ENCODE peak calls at places on chromosomes 5 and 9, in four cellular contexts. One of them, this sample, is unnamed.
A peak's percentile ranks its signal among the peaks of the same experiment; 100 is the strongest.

GRCh38 chr5:135033026-135033861 is 784 bp downstream of the PITX1 start:
- DNase-seq in uterus: no peak
- DNase-seq in heart right ventricle: no peak
- DNase-seq in fibroblast of lung: peak; percentile 35
- DNase-seq in this sample: peak; percentile 24

GRCh38 chr5:76414788-76415187 is 11.7 kb downstream of the IQGAP2 start:
- DNase-seq in uterus: no peak
- DNase-seq in heart right ventricle: no peak
- DNase-seq in fibroblast of lung: no peak
- DNase-seq in this sample: no peak

GRCh38 chr9:5510360-5510931 is at the start of gene PDCD1LG2:
- DNase-seq in uterus: no peak
- DNase-seq in heart right ventricle: no peak
- DNase-seq in fibroblast of lung: peak; percentile 81
- DNase-seq in this sample: peak; percentile 65

GRCh38 chr9:841371-842209 is at the start of gene DMRT1:
- DNase-seq in uterus: no peak
- DNase-seq in heart right ventricle: no peak
- DNase-seq in fibroblast of lung: no peak
- DNase-seq in this sample: no peak

GRCh38 chr5:150507283-150508020 is 479 bp upstream of the NDST1 start:
- DNase-seq in uterus: no peak
- DNase-seq in heart right ventricle: no peak
- DNase-seq in fibroblast of lung: no peak
- DNase-seq in this sample: no peak

GRCh38 chr5:14036514-14036913 is 92.0 kb upstream of the DNAH5 start:
- DNase-seq in uterus: no peak
- DNase-seq in heart right ventricle: no peak
- DNase-seq in fibroblast of lung: peak; percentile 28
- DNase-seq in this sample: peak; percentile 66

GRCh38 chr5:172293054-172293744 is 9.6 kb upstream of the UBTD2 start:
- DNase-seq in uterus: peak; percentile 48
- DNase-seq in heart right ventricle: peak; percentile 44
- DNase-seq in fibroblast of lung: peak; percentile 77
- DNase-seq in this sample: no peak

GRCh38 chr5:137218896-137219295 is 280.2 kb downstream of the SPOCK1 start:
- DNase-seq in uterus: no peak
- DNase-seq in heart right ventricle: no peak
- DNase-seq in fibroblast of lung: no peak
- DNase-seq in this sample: peak; percentile 13

GRCh38 chr5:139690385-139691274 is 42.5 kb downstream of the CXXC5 start:
- DNase-seq in uterus: peak; percentile 75
- DNase-seq in heart right ventricle: no peak
- DNase-seq in fibroblast of lung: peak; percentile 47
- DNase-seq in this sample: no peak

GRCh38 chr5:50574121-50574520 is 92.3 kb upstream of the PARP8 start:
- DNase-seq in uterus: no peak
- DNase-seq in heart right ventricle: no peak
- DNase-seq in fibroblast of lung: no peak
- DNase-seq in this sample: no peak

GRCh38 chr9:131854906-131855504 is 115.1 kb upstream of the RAPGEF1 start:
- DNase-seq in uterus: no peak
- DNase-seq in heart right ventricle: no peak
- DNase-seq in fibroblast of lung: peak; percentile 33
- DNase-seq in this sample: no peak

GRCh38 chr5:177500685-177501522 is 3.5 kb upstream of the PDLIM7 start:
- DNase-seq in uterus: peak; percentile 91
- DNase-seq in heart right ventricle: peak; percentile 95
- DNase-seq in fibroblast of lung: peak; percentile 85
- DNase-seq in this sample: no peak

GRCh38 chr9:91060520-91061343 is 259.1 kb downstream of the SYK start:
- DNase-seq in uterus: peak; percentile 69
- DNase-seq in heart right ventricle: no peak
- DNase-seq in fibroblast of lung: peak; percentile 100
- DNase-seq in this sample: peak; percentile 84

GRCh38 chr9:35566417-35566816 is 38.6 kb upstream of the TESK1 start:
- DNase-seq in uterus: no peak
- DNase-seq in heart right ventricle: no peak
- DNase-seq in fibroblast of lung: no peak
- DNase-seq in this sample: no peak

GRCh38 chr9:70040506-70040905 is 3.1 kb upstream of the MAMDC2 start:
- DNase-seq in uterus: no peak
- DNase-seq in heart right ventricle: no peak
- DNase-seq in fibroblast of lung: no peak
- DNase-seq in this sample: no peak

GRCh38 chr5:5592541-5592940 is 170.1 kb downstream of the ICE1 start:
- DNase-seq in uterus: no peak
- DNase-seq in heart right ventricle: no peak
- DNase-seq in fibroblast of lung: no peak
- DNase-seq in this sample: no peak

GRCh38 chr9:20506631-20507030 is 115.7 kb downstream of the MLLT3 start:
- DNase-seq in uterus: no peak
- DNase-seq in heart right ventricle: no peak
- DNase-seq in fibroblast of lung: peak; percentile 17
- DNase-seq in this sample: no peak

GRCh38 chr9:22307013-22307711 is 139.5 kb upstream of the DMRTA1 start:
- DNase-seq in uterus: no peak
- DNase-seq in heart right ventricle: no peak
- DNase-seq in fibroblast of lung: peak; percentile 62
- DNase-seq in this sample: peak; percentile 13

GRCh38 chr9:97704327-97704677 is 7.2 kb upstream of the XPA start:
- DNase-seq in uterus: no peak
- DNase-seq in heart right ventricle: no peak
- DNase-seq in fibroblast of lung: peak; percentile 8
- DNase-seq in this sample: no peak

GRCh38 chr9:111533099-111533785 is 8.3 kb downstream of the ZNF483 start:
- DNase-seq in uterus: no peak
- DNase-seq in heart right ventricle: no peak
- DNase-seq in fibroblast of lung: peak; percentile 6
- DNase-seq in this sample: no peak

GRCh38 chr9:2181794-2182193 is 166.6 kb downstream of the SMARCA2 start:
- DNase-seq in uterus: no peak
- DNase-seq in heart right ventricle: no peak
- DNase-seq in fibroblast of lung: peak; percentile 34
- DNase-seq in this sample: peak; percentile 4

GRCh38 chr9:113590991-113591898 is 127.7 kb downstream of the RGS3 start:
- DNase-seq in uterus: peak; percentile 88
- DNase-seq in heart right ventricle: peak; percentile 85
- DNase-seq in fibroblast of lung: peak; percentile 71
- DNase-seq in this sample: no peak

GRCh38 chr5:139271201-139272027 is 22.1 kb upstream of the MATR3 start:
- DNase-seq in uterus: no peak
- DNase-seq in heart right ventricle: no peak
- DNase-seq in fibroblast of lung: peak; percentile 92
- DNase-seq in this sample: peak; percentile 83

GRCh38 chr5:104967806-104968205 is 1405.2 kb upstream of the NUDT12 start:
- DNase-seq in uterus: no peak
- DNase-seq in heart right ventricle: no peak
- DNase-seq in fibroblast of lung: no peak
- DNase-seq in this sample: no peak

GRCh38 chr9:69243116-69243515 is 69.0 kb downstream of the TJP2 start:
- DNase-seq in uterus: no peak
- DNase-seq in heart right ventricle: no peak
- DNase-seq in fibroblast of lung: no peak
- DNase-seq in this sample: no peak

GRCh38 chr9:32742296-32742695 is 41.0 kb upstream of the TMEM215 start:
- DNase-seq in uterus: no peak
- DNase-seq in heart right ventricle: no peak
- DNase-seq in fibroblast of lung: no peak
- DNase-seq in this sample: peak; percentile 81

GRCh38 chr5:135944967-135945560 is 9.7 kb downstream of the LECT2 start:
- DNase-seq in uterus: peak; percentile 30
- DNase-seq in heart right ventricle: no peak
- DNase-seq in fibroblast of lung: peak; percentile 94
- DNase-seq in this sample: peak; percentile 44

GRCh38 chr5:115398726-115399125 is 102.3 kb upstream of the CCDC112 start:
- DNase-seq in uterus: no peak
- DNase-seq in heart right ventricle: no peak
- DNase-seq in fibroblast of lung: peak; percentile 93
- DNase-seq in this sample: peak; percentile 66

GRCh38 chr5:143322931-143323330 is 80.6 kb downstream of the NR3C1 start:
- DNase-seq in uterus: no peak
- DNase-seq in heart right ventricle: no peak
- DNase-seq in fibroblast of lung: no peak
- DNase-seq in this sample: no peak

GRCh38 chr9:17134396-17134842 is 421 bp upstream of the CNTLN start:
- DNase-seq in uterus: no peak
- DNase-seq in heart right ventricle: no peak
- DNase-seq in fibroblast of lung: peak; percentile 62
- DNase-seq in this sample: peak; percentile 7

GRCh38 chr9:130078547-130078946 is 24.8 kb downstream of the GPR107 start:
- DNase-seq in uterus: no peak
- DNase-seq in heart right ventricle: no peak
- DNase-seq in fibroblast of lung: no peak
- DNase-seq in this sample: no peak

GRCh38 chr5:179309751-179310320 is 35.4 kb downstream of the ADAMTS2 start:
- DNase-seq in uterus: peak; percentile 13
- DNase-seq in heart right ventricle: peak; percentile 5
- DNase-seq in fibroblast of lung: no peak
- DNase-seq in this sample: no peak

GRCh38 chr9:112074250-112075008 is 100.7 kb downstream of the SUSD1 start:
- DNase-seq in uterus: peak; percentile 64
- DNase-seq in heart right ventricle: peak; percentile 23
- DNase-seq in fibroblast of lung: peak; percentile 88
- DNase-seq in this sample: peak; percentile 69

GRCh38 chr9:117796681-117797080 is 92.5 kb downstream of the TLR4 start:
- DNase-seq in uterus: no peak
- DNase-seq in heart right ventricle: no peak
- DNase-seq in fibroblast of lung: no peak
- DNase-seq in this sample: no peak

GRCh38 chr5:19547640-19548039 is 440.4 kb downstream of the CDH18 start:
- DNase-seq in uterus: no peak
- DNase-seq in heart right ventricle: no peak
- DNase-seq in fibroblast of lung: peak; percentile 72
- DNase-seq in this sample: peak; percentile 19

GRCh38 chr9:14170392-14170931 is 143.5 kb downstream of the NFIB start:
- DNase-seq in uterus: no peak
- DNase-seq in heart right ventricle: no peak
- DNase-seq in fibroblast of lung: no peak
- DNase-seq in this sample: peak; percentile 63

GRCh38 chr9:136544549-136545064 is 1.2 kb downstream of the NOTCH1 start:
- DNase-seq in uterus: peak; percentile 63
- DNase-seq in heart right ventricle: peak; percentile 79
- DNase-seq in fibroblast of lung: no peak
- DNase-seq in this sample: no peak

GRCh38 chr5:95723632-95724369 is 7.3 kb upstream of the RHOBTB3 start:
- DNase-seq in uterus: peak; percentile 23
- DNase-seq in heart right ventricle: no peak
- DNase-seq in fibroblast of lung: no peak
- DNase-seq in this sample: no peak

GRCh38 chr5:6732634-6733410 is 19.6 kb downstream of the TENT4A start:
- DNase-seq in uterus: peak; percentile 32
- DNase-seq in heart right ventricle: peak; percentile 53
- DNase-seq in fibroblast of lung: peak; percentile 65
- DNase-seq in this sample: peak; percentile 69
- H3K4me1 ChIP-seq in uterus: peaks cover 14% of the 10 kb centered on the region
- H3K4me1 ChIP-seq in heart right ventricle: peaks cover 92% of the 10 kb centered on the region
- H3K4me1 ChIP-seq in fibroblast of lung: peaks cover 29% of the 10 kb centered on the region
- H3K4me1 ChIP-seq in this sample: peaks cover 18% of the 10 kb centered on the region

GRCh38 chr9:86723351-86723750 is 224.0 kb downstream of the GAS1 start:
- DNase-seq in uterus: no peak
- DNase-seq in heart right ventricle: no peak
- DNase-seq in fibroblast of lung: no peak
- DNase-seq in this sample: no peak

GRCh38 chr9:86724528-86724927 is 222.8 kb downstream of the GAS1 start:
- DNase-seq in uterus: no peak
- DNase-seq in heart right ventricle: no peak
- DNase-seq in fibroblast of lung: no peak
- DNase-seq in this sample: no peak

GRCh38 chr9:86721843-86722705 is 225.2 kb downstream of the GAS1 start:
- DNase-seq in uterus: peak; percentile 73
- DNase-seq in heart right ventricle: no peak
- DNase-seq in fibroblast of lung: peak; percentile 91
- DNase-seq in this sample: peak; percentile 84

GRCh38 chr9:86720893-86721698 is 226.2 kb downstream of the GAS1 start:
- DNase-seq in uterus: no peak
- DNase-seq in heart right ventricle: no peak
- DNase-seq in fibroblast of lung: no peak
- DNase-seq in this sample: peak; percentile 71

DNA sequence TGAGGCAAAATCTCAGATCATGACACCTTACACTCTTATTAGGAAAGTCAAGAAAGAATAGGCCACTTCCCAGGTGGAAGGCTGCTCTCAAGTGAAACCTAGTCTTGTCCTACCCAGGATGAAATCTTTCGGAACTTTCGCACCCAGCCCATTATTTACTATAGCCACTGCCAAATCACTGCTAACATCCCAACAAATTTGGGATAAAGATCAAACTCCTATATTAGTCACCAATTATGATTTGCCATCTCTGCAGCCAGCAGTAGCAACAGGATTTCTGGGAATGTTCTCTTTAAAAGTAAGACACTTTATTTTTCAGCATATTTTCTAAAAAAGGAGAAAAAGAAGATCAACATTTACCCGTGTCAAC is 224.6 kb downstream of the GAS1 start:
- DNase-seq in uterus: no peak
- DNase-seq in heart right ventricle: no peak
- DNase-seq in fibroblast of lung: no peak
- DNase-seq in this sample: no peak
- H3K27me3 ChIP-seq in uterus: no peaks in the 10 kb centered on the region
- H3K27me3 ChIP-seq in heart right ventricle: no peaks in the 10 kb centered on the region
- H3K27me3 ChIP-seq in fibroblast of lung: no peaks in the 10 kb centered on the region
- H3K27me3 ChIP-seq in this sample: no peaks in the 10 kb centered on the region

DNA sequence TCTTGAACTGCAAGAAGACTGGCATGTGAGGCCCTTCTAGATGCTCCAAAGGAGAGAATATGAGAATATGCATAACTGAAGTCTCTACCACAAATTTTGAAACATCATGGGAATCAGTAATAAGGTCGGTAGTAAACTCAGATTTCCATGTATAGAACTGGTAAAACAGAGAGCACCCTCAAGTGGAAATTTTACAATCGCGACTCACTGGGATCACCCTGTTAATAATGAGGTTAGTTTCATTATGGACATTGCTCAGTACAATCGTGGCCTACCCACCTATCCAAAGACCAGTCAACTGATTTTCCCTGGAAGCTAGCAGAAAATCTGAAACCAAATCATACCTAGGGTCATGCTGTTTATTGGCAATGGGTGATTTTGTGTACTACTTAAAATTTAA is 308.1 kb downstream of the ACTL7B start:
- DNase-seq in uterus: no peak
- DNase-seq in heart right ventricle: no peak
- DNase-seq in fibroblast of lung: no peak
- DNase-seq in this sample: no peak
- H3K4me1 ChIP-seq in uterus: no peaks in the 10 kb centered on the region
- H3K4me1 ChIP-seq in heart right ventricle: peaks cover 4% of the 10 kb centered on the region
- H3K4me1 ChIP-seq in fibroblast of lung: peaks cover 3% of the 10 kb centered on the region
- H3K4me1 ChIP-seq in this sample: peaks cover 42% of the 10 kb centered on the region

GRCh38 chr9:10983251-10983650 is 370.4 kb upstream of the PTPRD start:
- DNase-seq in uterus: no peak
- DNase-seq in heart right ventricle: no peak
- DNase-seq in fibroblast of lung: no peak
- DNase-seq in this sample: no peak
- H3K27me3 ChIP-seq in uterus: no peaks in the 10 kb centered on the region
- H3K27me3 ChIP-seq in heart right ventricle: no peaks in the 10 kb centered on the region
- H3K27me3 ChIP-seq in fibroblast of lung: no peaks in the 10 kb centered on the region
- H3K27me3 ChIP-seq in this sample: no peaks in the 10 kb centered on the region

GRCh38 chr5:36744678-36745659 is 131.6 kb upstream of the NIPBL start:
- DNase-seq in uterus: peak; percentile 61
- DNase-seq in heart right ventricle: peak; percentile 60
- DNase-seq in fibroblast of lung: peak; percentile 73
- DNase-seq in this sample: peak; percentile 78
- H3K4me1 ChIP-seq in uterus: no peaks in the 10 kb centered on the region
- H3K4me1 ChIP-seq in heart right ventricle: peaks cover 21% of the 10 kb centered on the region
- H3K4me1 ChIP-seq in fibroblast of lung: peaks cover 3% of the 10 kb centered on the region
- H3K4me1 ChIP-seq in this sample: no peaks in the 10 kb centered on the region

This sample was measured in foreskin keratinocyte.